ENCODE peak calls at places on chromosomes 13 and 19, in four cellular contexts. One of them, this sample, is unnamed.

GRCh38 chr13:110546933-110547332 is 14.6 kb downstream of the RAB20 start:
- DNase-seq in SK-N-SH: no peak
- DNase-seq in GM12878: no peak
- DNase-seq in H1: no peak
- DNase-seq in this sample: peak; percentile 80

GRCh38 chr19:52398091-52398461 is 427 bp downstream of the ZNF528 start:
- DNase-seq in H1: no peak
- DNase-seq in SK-N-SH: peak; percentile 64
- DNase-seq in GM12878: no peak
- DNase-seq in this sample: peak; percentile 6

GRCh38 chr19:2446390-2446789 is 10.4 kb downstream of the LMNB2 start:
- DNase-seq in H1: no peak
- DNase-seq in GM12878: no peak
- DNase-seq in SK-N-SH: no peak
- DNase-seq in this sample: no peak

GRCh38 chr13:80787604-80788003 is 446.7 kb upstream of the SPRY2 start:
- DNase-seq in SK-N-SH: no peak
- DNase-seq in GM12878: no peak
- DNase-seq in H1: no peak
- DNase-seq in this sample: no peak

GRCh38 chr13:70893832-70894231 is 785.6 kb upstream of the KLHL1 start:
- DNase-seq in SK-N-SH: no peak
- DNase-seq in GM12878: peak; percentile 7
- DNase-seq in H1: no peak
- DNase-seq in this sample: no peak

GRCh38 chr19:4144666-4145261 is 8.7 kb upstream of the CREB3L3 start:
- DNase-seq in SK-N-SH: peak; percentile 12
- DNase-seq in H1: no peak
- DNase-seq in GM12878: no peak
- DNase-seq in this sample: no peak

GRCh38 chr13:99385940-99386339 is 78.7 kb upstream of the GPR183 start:
- DNase-seq in H1: no peak
- DNase-seq in GM12878: no peak
- DNase-seq in SK-N-SH: no peak
- DNase-seq in this sample: no peak

GRCh38 chr19:42303101-42303464 is 659 bp upstream of the PAFAH1B3 start:
- DNase-seq in GM12878: no peak
- DNase-seq in SK-N-SH: peak; percentile 25
- DNase-seq in H1: no peak
- DNase-seq in this sample: no peak

GRCh38 chr19:52248256-52248655 is 21.1 kb upstream of the ZNF766 start:
- DNase-seq in GM12878: no peak
- DNase-seq in SK-N-SH: peak; percentile 34
- DNase-seq in H1: no peak
- DNase-seq in this sample: peak; percentile 40

GRCh38 chr13:109494955-109495354 is 291.4 kb downstream of the IRS2 start:
- DNase-seq in H1: no peak
- DNase-seq in SK-N-SH: peak; percentile 72
- DNase-seq in GM12878: no peak
- DNase-seq in this sample: no peak

GRCh38 chr19:53365899-53366493 is 491 bp downstream of the ZNF525 start:
- DNase-seq in SK-N-SH: peak; percentile 47
- DNase-seq in H1: no peak
- DNase-seq in GM12878: no peak
- DNase-seq in this sample: peak; percentile 24

GRCh38 chr19:18351544-18351943 is 11.1 kb downstream of the PGPEP1 start:
- DNase-seq in SK-N-SH: no peak
- DNase-seq in GM12878: no peak
- DNase-seq in H1: no peak
- DNase-seq in this sample: no peak

GRCh38 chr13:97975851-97976550 is 22.5 kb downstream of the IPO5 start:
- DNase-seq in GM12878: no peak
- DNase-seq in SK-N-SH: peak; percentile 98
- DNase-seq in H1: peak; percentile 73
- DNase-seq in this sample: peak; percentile 86

GRCh38 chr19:33249740-33250366 is 24.2 kb upstream of the SLC7A10 start:
- DNase-seq in H1: no peak
- DNase-seq in SK-N-SH: no peak
- DNase-seq in GM12878: no peak
- DNase-seq in this sample: no peak

GRCh38 chr13:57630661-57631606 is 610 bp upstream of the PCDH17 start:
- DNase-seq in SK-N-SH: peak; percentile 51
- DNase-seq in H1: no peak
- DNase-seq in GM12878: no peak
- DNase-seq in this sample: no peak

GRCh38 chr13:30159446-30159839 is 147.9 kb downstream of the KATNAL1 start:
- DNase-seq in SK-N-SH: no peak
- DNase-seq in H1: no peak
- DNase-seq in GM12878: no peak
- DNase-seq in this sample: no peak

GRCh38 chr13:25085125-25085742 is 10.7 kb upstream of the PABPC3 start:
- DNase-seq in SK-N-SH: peak; percentile 51
- DNase-seq in H1: no peak
- DNase-seq in GM12878: no peak
- DNase-seq in this sample: peak; percentile 23

GRCh38 chr13:112619730-112620639 is 32.0 kb upstream of the TUBGCP3 start:
- DNase-seq in GM12878: no peak
- DNase-seq in SK-N-SH: no peak
- DNase-seq in H1: no peak
- DNase-seq in this sample: no peak

GRCh38 chr13:86563308-86563707 is 764.1 kb upstream of the SLITRK6 start:
- DNase-seq in H1: no peak
- DNase-seq in SK-N-SH: no peak
- DNase-seq in GM12878: no peak
- DNase-seq in this sample: no peak

GRCh38 chr19:52473655-52474350 is 20.4 kb downstream of the ZNF578 start:
- DNase-seq in H1: no peak
- DNase-seq in SK-N-SH: no peak
- DNase-seq in GM12878: no peak
- DNase-seq in this sample: no peak

GRCh38 chr19:54297759-54298305 is 15.1 kb downstream of the LILRA5 start:
- DNase-seq in H1: no peak
- DNase-seq in GM12878: no peak
- DNase-seq in SK-N-SH: no peak
- DNase-seq in this sample: no peak

GRCh38 chr19:15717781-15718180 is 10.0 kb upstream of the OR10H2 start:
- DNase-seq in SK-N-SH: no peak
- DNase-seq in GM12878: no peak
- DNase-seq in H1: no peak
- DNase-seq in this sample: no peak

GRCh38 chr13:40993119-40993518 is 26.0 kb downstream of the ELF1 start:
- DNase-seq in H1: no peak
- DNase-seq in SK-N-SH: no peak
- DNase-seq in GM12878: no peak
- DNase-seq in this sample: no peak

GRCh38 chr19:4518345-4519171 is at the start of gene PLIN4:
- DNase-seq in GM12878: no peak
- DNase-seq in H1: no peak
- DNase-seq in SK-N-SH: no peak
- DNase-seq in this sample: peak; percentile 66

GRCh38 chr19:15737722-15738121 is at the start of gene OR10H3:
- DNase-seq in H1: no peak
- DNase-seq in GM12878: no peak
- DNase-seq in SK-N-SH: no peak
- DNase-seq in this sample: no peak

GRCh38 chr13:20993661-20994440 is 67.5 kb downstream of the LATS2 start:
- DNase-seq in H1: no peak
- DNase-seq in GM12878: no peak
- DNase-seq in SK-N-SH: no peak
- DNase-seq in this sample: no peak

GRCh38 chr13:110683921-110684320 is 22.0 kb downstream of the CARS2 start:
- DNase-seq in GM12878: no peak
- DNase-seq in H1: no peak
- DNase-seq in SK-N-SH: no peak
- DNase-seq in this sample: no peak

GRCh38 chr13:113110852-113111315 is 5.3 kb downstream of the F7 start:
- DNase-seq in GM12878: no peak
- DNase-seq in SK-N-SH: peak; percentile 57
- DNase-seq in H1: no peak
- DNase-seq in this sample: no peak

GRCh38 chr19:57888494-57889231 is at the start of gene ZNF814:
- DNase-seq in H1: peak; percentile 85
- DNase-seq in SK-N-SH: peak; percentile 74
- DNase-seq in GM12878: peak; percentile 55
- DNase-seq in this sample: no peak
- TF ChIP-seq POLR2AphosphoS5 in H1: peak; percentile 90
- TF ChIP-seq POLR2AphosphoS5 in SK-N-SH: no peak
- TF ChIP-seq POLR2AphosphoS5 in GM12878: peak; percentile 92
- TF ChIP-seq POLR2AphosphoS5 in this sample: no peak

DNA sequence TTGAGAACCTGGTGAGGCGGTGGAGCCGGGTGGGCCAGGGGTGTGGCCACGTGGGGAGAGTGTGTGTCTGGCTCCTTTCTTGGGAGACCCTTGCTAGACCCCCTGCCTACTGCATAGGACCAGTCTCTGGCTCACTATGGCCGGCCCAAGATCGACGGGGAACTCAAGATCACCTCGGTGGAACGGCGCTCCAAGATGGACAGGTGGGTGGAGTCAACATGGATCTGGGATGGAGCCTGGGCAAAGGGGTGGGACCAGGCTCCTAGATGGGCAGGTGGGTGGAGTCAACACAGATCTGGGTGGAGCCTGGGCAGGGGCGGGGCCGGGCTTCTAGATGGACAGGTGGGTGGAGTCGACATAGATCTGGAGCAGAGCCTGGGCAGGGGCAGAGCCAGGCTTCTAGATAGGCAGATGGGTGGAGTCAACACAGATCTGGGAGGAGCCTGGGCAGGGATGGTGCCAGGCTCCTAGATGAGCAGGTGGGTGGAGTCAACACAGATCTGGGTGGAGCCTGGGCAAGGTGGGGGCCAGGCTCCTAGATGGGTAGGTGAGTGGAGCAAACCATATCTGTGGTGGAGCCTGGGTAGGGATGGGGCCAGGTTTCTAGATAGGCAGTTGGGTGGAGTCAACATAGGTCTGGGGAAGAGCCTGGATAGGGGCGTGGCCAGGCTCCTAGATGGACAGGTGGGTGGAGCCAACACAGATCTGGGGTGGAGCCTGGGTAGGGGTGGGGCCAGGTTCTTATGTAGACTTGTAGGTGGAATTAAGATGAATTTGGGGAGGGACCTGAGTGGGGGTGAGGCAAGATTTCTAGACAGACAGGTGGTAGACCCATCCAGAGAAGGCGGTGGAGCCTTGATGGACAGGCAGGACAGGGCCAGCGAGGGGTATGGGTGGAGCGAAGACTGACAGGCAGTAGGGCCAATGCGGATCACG is 56.5 kb downstream of the VAV1 start:
- DNase-seq in H1: no peak
- DNase-seq in SK-N-SH: no peak
- DNase-seq in GM12878: peak; percentile 8
- DNase-seq in this sample: no peak
- TF ChIP-seq RAD21 in H1: no peak
- TF ChIP-seq RAD21 in SK-N-SH: no peak
- TF ChIP-seq RAD21 in GM12878: no peak
- TF ChIP-seq RAD21 in this sample: no peak

GRCh38 chr19:7987084-7987768 is 18.2 kb downstream of the ELAVL1 start:
- DNase-seq in SK-N-SH: no peak
- DNase-seq in GM12878: no peak
- DNase-seq in H1: no peak
- DNase-seq in this sample: no peak

GRCh38 chr19:7983286-7983950 is 22.0 kb downstream of the ELAVL1 start:
- DNase-seq in SK-N-SH: no peak
- DNase-seq in H1: no peak
- DNase-seq in GM12878: no peak
- DNase-seq in this sample: no peak

GRCh38 chr19:7983995-7984837 is 21.2 kb downstream of the ELAVL1 start:
- DNase-seq in H1: no peak
- DNase-seq in SK-N-SH: no peak
- DNase-seq in GM12878: no peak
- DNase-seq in this sample: no peak

GRCh38 chr19:7986321-7987083 is 18.9 kb downstream of the ELAVL1 start:
- DNase-seq in GM12878: no peak
- DNase-seq in H1: no peak
- DNase-seq in SK-N-SH: no peak
- DNase-seq in this sample: no peak

GRCh38 chr19:7985481-7985911 is 19.9 kb downstream of the ELAVL1 start:
- DNase-seq in H1: no peak
- DNase-seq in SK-N-SH: no peak
- DNase-seq in GM12878: no peak
- DNase-seq in this sample: no peak
- TF ChIP-seq POLR2AphosphoS5 in H1: no peak
- TF ChIP-seq POLR2AphosphoS5 in SK-N-SH: no peak
- TF ChIP-seq POLR2AphosphoS5 in GM12878: no peak
- TF ChIP-seq POLR2AphosphoS5 in this sample: no peak

DNA sequence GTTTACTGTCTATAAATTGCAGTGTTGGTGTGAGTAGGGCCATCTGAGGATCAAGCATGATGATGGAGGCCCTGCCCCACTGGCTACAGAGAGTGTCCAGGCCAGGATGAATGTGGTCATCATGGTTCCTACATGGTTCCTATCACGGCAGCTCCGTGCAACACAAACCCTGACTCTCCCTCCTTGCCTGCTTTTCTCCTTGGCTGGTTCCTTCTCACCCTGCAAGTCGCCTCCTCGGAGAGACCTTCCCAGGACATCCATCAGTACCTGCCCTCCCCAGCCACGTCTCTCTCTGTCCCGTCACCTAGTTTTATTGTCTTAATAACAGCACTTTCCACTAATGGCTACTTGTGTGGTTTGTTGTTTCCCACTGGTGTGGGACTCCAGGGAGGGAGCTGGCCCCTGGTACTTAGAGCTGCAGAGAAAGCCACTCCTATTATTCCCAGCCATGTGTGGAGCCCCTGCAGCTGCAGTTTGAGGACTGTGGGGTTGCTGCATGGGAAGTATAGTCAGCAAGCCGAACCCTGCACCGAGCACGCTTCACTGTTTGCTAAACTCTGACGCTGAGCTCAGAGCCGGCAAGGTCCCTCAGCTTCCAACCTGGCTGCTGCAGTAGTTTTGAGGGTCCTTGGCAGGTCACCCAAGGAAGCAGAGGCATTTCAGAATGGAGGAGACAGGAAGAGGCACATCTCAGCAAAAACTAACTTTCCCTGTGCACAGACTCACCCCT is 146.4 kb upstream of the VSTM2B start:
- DNase-seq in SK-N-SH: no peak
- DNase-seq in H1: no peak
- DNase-seq in GM12878: no peak
- DNase-seq in this sample: no peak
- TF ChIP-seq RAD21 in SK-N-SH: no peak
- TF ChIP-seq RAD21 in H1: no peak
- TF ChIP-seq RAD21 in GM12878: no peak
- TF ChIP-seq RAD21 in this sample: no peak

DNA sequence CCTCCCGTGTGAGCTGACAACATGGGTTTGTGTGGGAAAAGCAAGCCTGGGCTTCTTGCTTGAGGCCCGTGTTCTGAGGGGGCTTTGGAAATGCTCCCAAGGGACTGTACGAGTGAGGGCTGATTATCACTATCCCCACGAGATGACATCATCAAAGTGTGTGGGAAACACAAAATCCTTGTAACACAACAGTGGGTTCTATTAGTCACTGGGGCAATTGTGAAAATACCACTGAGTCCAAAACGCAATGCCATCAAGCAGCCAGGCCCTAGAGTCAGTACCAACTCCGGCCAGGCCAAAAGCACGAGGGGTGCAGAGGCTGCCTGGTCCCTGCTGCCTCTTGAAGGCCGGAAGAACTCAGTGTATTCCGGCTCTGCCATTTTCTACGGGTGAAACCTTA is 29.6 kb downstream of the CAPS start:
- DNase-seq in GM12878: no peak
- DNase-seq in H1: no peak
- DNase-seq in SK-N-SH: no peak
- DNase-seq in this sample: no peak
- TF ChIP-seq POLR2AphosphoS5 in GM12878: no peak
- TF ChIP-seq POLR2AphosphoS5 in H1: no peak
- TF ChIP-seq POLR2AphosphoS5 in SK-N-SH: no peak
- TF ChIP-seq POLR2AphosphoS5 in this sample: no peak

This sample was measured in HepG2.